ENCODE peak calls at places on chromosomes 16 and 17, in seven cellular contexts. Z, P, Q, V, T, K and S are unnamed samples. For H3K9me3, the result is how much of the 10 kb centered on the place peaks cover.

GRCh38 chr17:80408872-80409271 is 6.1 kb upstream of the ENDOV start:
- DNase-seq in V (no peak), Z (no peak), T (no peak), K (peak), P (no peak), Q (no peak), S (no peak)

GRCh38 chr16:58843675-58844074 is 109.6 kb upstream of the GOT2 start:
- DNase-seq in Z (peak), P (peak), V (peak), K (no peak), T (peak), Q (peak), S (no peak)

GRCh38 chr17:39045948-39046679 is 78.9 kb upstream of the FBXO47 start:
- DNase-seq in Z (no peak), Q (peak), V (peak), T (no peak), P (no peak), K (peak), S (no peak)

GRCh38 chr16:396605-397004 is 394 bp upstream of the NME4 start:
- DNase-seq in T (peak), K (peak), P (peak), Q (peak), V (peak), Z (peak), S (no peak)

GRCh38 chr16:89687092-89687940 is 827 bp downstream of the CDK10 start:
- DNase-seq in T (peak), Z (peak), K (peak), Q (peak), P (peak), V (peak), S (peak)

GRCh38 chr16:23330161-23330560 is 28.1 kb downstream of the SCNN1B start:
- DNase-seq in V (no peak), Z (no peak), T (no peak), P (no peak), Q (no peak), K (no peak), S (no peak)

GRCh38 chr17:13568746-13569739 is 32.7 kb downstream of the HS3ST3A1 start:
- DNase-seq in V (no peak), T (no peak), Q (no peak), P (no peak), Z (no peak), K (peak), S (no peak)

GRCh38 chr16:13189250-13189649 is 287.9 kb downstream of the SHISA9 start:
- DNase-seq in P (no peak), V (no peak), Q (no peak), Z (no peak), K (no peak), T (no peak), S (no peak)

GRCh38 chr17:28272166-28272565 is 46.8 kb upstream of the TMEM97 start:
- DNase-seq in Z (no peak), T (no peak), Q (no peak), K (peak), P (peak), V (no peak), S (no peak)

GRCh38 chr17:58335779-58336455 is 7.3 kb upstream of the TSPOAP1 start:
- DNase-seq in P (no peak), Z (no peak), K (peak), Q (peak), V (no peak), T (peak), S (no peak)

GRCh38 chr17:73902416-73903181 is 258.4 kb upstream of the SDK2 start:
- DNase-seq in T (peak), P (no peak), V (peak), Z (no peak), K (peak), Q (no peak), S (peak)

GRCh38 chr16:86353185-86353584 is 157.1 kb upstream of the FOXF1 start:
- DNase-seq in Z (peak), T (no peak), P (peak), V (no peak), K (no peak), Q (no peak), S (no peak)

GRCh38 chr16:30121741-30122620 is 1.0 kb downstream of the MAPK3 start:
- DNase-seq in Z (peak), K (peak), V (no peak), P (no peak), Q (no peak), T (no peak), S (peak)

GRCh38 chr17:46167826-46168569 is 25.2 kb downstream of the KANSL1 start:
- DNase-seq in V (no peak), P (peak), K (no peak), T (no peak), Z (peak), Q (no peak), S (no peak)

GRCh38 chr17:61644800-61645774 is 54.1 kb upstream of the NACA2 start:
- DNase-seq in V (no peak), T (no peak), K (no peak), Z (no peak), Q (no peak), P (no peak), S (no peak)

GRCh38 chr17:44636562-44636961 is 19.7 kb upstream of the MEIOC start:
- DNase-seq in V (peak), P (peak), Q (no peak), K (no peak), T (peak), Z (peak), S (no peak)

GRCh38 chr17:8304181-8304910 is 5.7 kb upstream of the ARHGEF15 start:
- DNase-seq in T (no peak), K (peak), P (no peak), Q (peak), Z (no peak), V (no peak), S (no peak)

GRCh38 chr17:63838586-63839184 is 3.8 kb downstream of the SMARCD2 start:
- DNase-seq in T (no peak), V (no peak), Z (peak), K (no peak), Q (no peak), P (peak), S (peak)

GRCh38 chr17:83161298-83162034 is 82.1 kb downstream of the METRNL start:
- DNase-seq in K (peak), V (no peak), Q (no peak), T (no peak), Z (peak), P (peak), S (no peak)

GRCh38 chr17:17026163-17026562 is 16.1 kb upstream of the MPRIP start:
- DNase-seq in T (no peak), V (no peak), K (peak), Q (no peak), P (no peak), Z (no peak), S (no peak)
- H3K27ac ChIP-seq in T (no peak), V (no peak), K (no peak), Q (no peak), P (no peak), Z (no peak), S (no peak)

GRCh38 chr17:5183410-5183793 is 8.3 kb downstream of the ZNF594 start:
- DNase-seq in Q (no peak), T (no peak), K (no peak), Z (no peak), V (no peak), P (no peak), S (no peak)
- H3K9me3 ChIP-seq in Q (under half), T (under half), K (half or more), Z (under half), V (half or more), P (half or more), S (under half)

DNA sequence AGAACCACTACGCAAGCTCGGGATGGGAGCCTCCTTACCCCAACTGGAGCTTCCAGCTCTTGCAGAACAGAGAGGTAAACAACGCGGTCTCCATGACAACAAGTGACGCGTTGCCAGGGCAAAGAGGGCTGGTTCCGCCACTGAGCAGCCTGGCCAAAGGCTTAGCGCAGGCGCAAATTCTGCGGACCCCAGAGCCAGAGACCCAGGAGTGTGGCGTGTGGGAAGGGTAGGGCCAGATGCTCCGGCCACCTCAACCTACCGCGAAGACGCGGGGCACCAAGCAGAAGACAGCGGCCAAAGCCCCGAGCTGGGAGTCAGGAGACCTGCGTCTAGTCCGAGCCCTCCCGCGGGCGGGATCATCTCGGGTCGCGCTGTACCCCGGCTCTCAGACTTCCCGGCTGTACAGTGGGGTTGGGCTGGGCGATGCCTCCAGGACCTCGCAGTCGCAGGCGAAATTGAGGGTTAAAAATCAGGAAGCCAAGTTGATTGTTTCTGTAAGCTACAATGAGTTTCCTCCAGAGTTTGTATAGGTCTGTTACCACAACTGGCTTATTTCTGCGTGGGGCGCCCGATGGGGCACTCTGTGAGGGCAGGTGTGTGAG is at the start of gene TEKT1:
- DNase-seq in Q (no peak), V (peak), T (peak), K (peak), Z (peak), P (peak), S (peak)
- H3K9ac ChIP-seq in Q (no peak), V (no peak), T (no peak), K (peak), Z (peak), P (no peak), S (no peak)

DNA sequence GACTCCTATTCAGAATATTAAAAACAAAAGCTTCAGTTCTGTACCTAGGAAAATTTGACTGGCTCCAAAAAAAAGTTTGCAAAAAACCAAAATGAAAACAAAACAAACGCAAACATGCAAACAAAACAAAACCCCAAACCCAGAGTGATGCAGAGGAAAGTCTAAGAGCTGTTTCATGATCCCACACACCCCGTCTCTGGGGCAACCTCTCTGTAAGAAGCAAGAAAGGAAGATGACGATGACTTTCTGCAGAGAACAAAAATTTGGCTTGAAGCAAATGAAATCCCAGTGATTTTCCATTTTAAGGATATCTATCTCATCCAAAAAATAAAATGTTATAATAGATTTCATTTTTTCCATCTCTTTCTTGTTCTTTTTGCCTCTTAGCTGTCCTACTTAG is 181.1 kb downstream of the XYLT1 start:
- DNase-seq in Z (no peak), P (no peak), Q (no peak), T (no peak), K (no peak), V (no peak), S (no peak)
- H3K27ac ChIP-seq in Z (no peak), P (no peak), Q (no peak), T (no peak), K (no peak), V (no peak), S (no peak)

GRCh38 chr16:35881654-35882053 is 2422.2 kb downstream of the TP53TG3F start:
- DNase-seq in V (no peak), K (no peak), T (no peak), P (no peak), Q (no peak), Z (no peak), S (no peak)
- H3K9me3 ChIP-seq in V (half or more), K (half or more), T (under half), P (under half), Q (under half), Z (under half), S (under half)

GRCh38 chr17:49574945-49575523 is 637 bp upstream of the NXPH3 start:
- DNase-seq in T (no peak), Q (no peak), P (no peak), K (no peak), Z (no peak), V (no peak), S (no peak)

GRCh38 chr17:49574283-49574892 is 1.3 kb upstream of the NXPH3 start:
- DNase-seq in K (peak), Q (no peak), P (no peak), T (no peak), V (no peak), Z (no peak), S (no peak)

GRCh38 chr17:49576121-49576905 is 642 bp downstream of the NXPH3 start:
- DNase-seq in P (peak), K (peak), T (no peak), Z (peak), Q (peak), V (peak), S (no peak)

GRCh38 chr17:49576906-49577650 is 1.4 kb downstream of the NXPH3 start:
- DNase-seq in Q (no peak), T (no peak), V (no peak), K (no peak), Z (no peak), P (no peak), S (no peak)

GRCh38 chr17:49575524-49576120 is at the start of gene NXPH3:
- DNase-seq in K (peak), T (peak), Q (peak), Z (peak), P (peak), V (peak), S (peak)
- H3K9ac ChIP-seq in K (peak), T (peak), Q (peak), Z (peak), P (peak), V (peak), S (peak)

GRCh38 chr16:3819741-3820724 is 60.5 kb downstream of the CREBBP start:
- DNase-seq in Z (peak), Q (peak), K (no peak), V (no peak), T (no peak), P (peak), S (peak)
- H3K27ac ChIP-seq in Z (peak), Q (no peak), K (no peak), V (no peak), T (no peak), P (no peak), S (no peak)

DNA sequence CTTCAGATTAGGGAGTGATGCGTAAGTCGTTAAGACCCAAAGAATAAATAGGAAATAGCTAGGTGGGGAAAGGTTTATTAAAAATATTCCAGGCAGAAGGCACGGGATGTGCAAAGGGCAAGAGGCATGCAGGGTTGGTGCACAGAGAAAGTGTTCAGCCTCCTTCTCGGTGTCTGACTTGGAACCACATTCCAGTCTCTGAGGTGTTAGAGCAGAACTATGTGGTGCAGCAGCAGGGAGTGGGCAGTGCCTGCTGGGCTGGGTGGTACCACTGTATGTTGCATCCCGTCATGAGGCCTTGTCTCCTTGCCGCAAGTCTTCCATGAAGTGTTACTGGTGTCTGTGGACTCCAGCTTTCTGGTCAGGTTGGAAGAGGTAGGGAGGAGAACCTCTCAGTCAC is 11.1 kb downstream of the NKD1 start:
- DNase-seq in T (no peak), K (no peak), Z (no peak), Q (no peak), V (no peak), P (no peak), S (no peak)
- H3K9me3 ChIP-seq in T (under half), K (under half), Z (under half), Q (under half), V (under half), P (under half), S (under half)